ENCODE peak calls at places on chromosome 14, in ten cellular contexts. A is body of pancreas; D is CD8-positive, alpha-beta T cell; K is right atrium auricular region; T is A549; S is IMR-90; L is transverse colon; V is H1; J is thyroid gland; C is esophagus muscularis mucosa. E is an unnamed sample.

GRCh38 chr14:73238941-73239340 is 1.6 kb downstream of the PAPLN start:
- DNase-seq in A (no peak), D (no peak), K (no peak), T (no peak), S (no peak), L (no peak), V (no peak), J (no peak), C (no peak), E (no peak)

GRCh38 chr14:90624732-90625444 is 191.3 kb downstream of the TTC7B start:
- DNase-seq in A (no peak), D (no peak), K (peak), T (no peak), S (peak), L (no peak), V (no peak), J (no peak), C (no peak), E (no peak)

GRCh38 chr14:38080696-38081095 is 127.0 kb upstream of the SSTR1 start:
- DNase-seq in A (no peak), D (no peak), K (no peak), T (no peak), S (no peak), L (no peak), V (no peak), J (no peak), C (no peak), E (no peak)

GRCh38 chr14:97061198-97061597 is 264.0 kb downstream of the VRK1 start:
- DNase-seq in A (no peak), D (no peak), K (no peak), T (no peak), S (no peak), L (peak), V (no peak), J (no peak), C (no peak), E (no peak)

GRCh38 chr14:23057757-23058653 is 685 bp upstream of the CDH24 start:
- DNase-seq in A (peak), D (peak), K (peak), T (peak), S (peak), L (peak), V (peak), J (peak), C (peak), E (no peak)

GRCh38 chr14:86346818-86347384 is 817.0 kb downstream of the FLRT2 start:
- DNase-seq in A (no peak), D (no peak), K (no peak), T (no peak), S (no peak), L (no peak), V (no peak), J (no peak), C (no peak), E (no peak)

GRCh38 chr14:103023881-103024473 is 33.4 kb downstream of the CDC42BPB start:
- DNase-seq in A (no peak), D (no peak), K (no peak), T (no peak), S (peak), L (no peak), V (no peak), J (no peak), C (no peak), E (no peak)

GRCh38 chr14:103041464-103041863 is 15.9 kb downstream of the CDC42BPB start:
- DNase-seq in A (no peak), D (no peak), K (no peak), T (no peak), S (no peak), L (no peak), V (no peak), J (no peak), C (no peak), E (no peak)

GRCh38 chr14:50928002-50928635 is 16.2 kb downstream of the PYGL start:
- DNase-seq in A (no peak), D (no peak), K (peak), T (no peak), S (peak), L (no peak), V (no peak), J (no peak), C (peak), E (no peak)

GRCh38 chr14:102819790-102820330 is 42.6 kb downstream of the TRAF3 start:
- DNase-seq in A (no peak), D (no peak), K (no peak), T (no peak), S (peak), L (no peak), V (no peak), J (no peak), C (no peak), E (no peak)

GRCh38 chr14:24146978-24147760 is at the start of gene RNF31:
- DNase-seq in A (peak), D (peak), K (peak), T (peak), S (peak), L (peak), V (peak), J (peak), C (peak), E (peak)

GRCh38 chr14:75978249-75978731 is 3.5 kb downstream of the TGFB3 start:
- DNase-seq in A (no peak), D (peak), K (no peak), T (no peak), S (no peak), L (peak), V (no peak), J (no peak), C (no peak), E (no peak)

GRCh38 chr14:38224328-38224727 is 16.6 kb downstream of the SSTR1 start:
- DNase-seq in A (no peak), D (no peak), K (no peak), T (no peak), S (no peak), L (no peak), V (no peak), J (no peak), C (no peak), E (no peak)

GRCh38 chr14:43252866-43253265 is 1254.2 kb downstream of the FSCB start:
- DNase-seq in A (no peak), D (no peak), K (no peak), T (no peak), S (no peak), L (no peak), V (no peak), J (no peak), C (no peak), E (no peak)

GRCh38 chr14:54698501-54698900 is 131.6 kb downstream of the SAMD4A start:
- DNase-seq in A (no peak), D (no peak), K (no peak), T (no peak), S (no peak), L (no peak), V (no peak), J (no peak), C (no peak), E (no peak)

GRCh38 chr14:79967001-79967400 is 244.3 kb downstream of the DIO2 start:
- DNase-seq in A (no peak), D (no peak), K (no peak), T (no peak), S (peak), L (no peak), V (no peak), J (no peak), C (no peak), E (no peak)

GRCh38 chr14:54582334-54582733 is 15.4 kb downstream of the SAMD4A start:
- DNase-seq in A (no peak), D (no peak), K (no peak), T (no peak), S (no peak), L (no peak), V (no peak), J (no peak), C (no peak), E (no peak)

GRCh38 chr14:51821822-51822221 is 38.6 kb upstream of the GNG2 start:
- DNase-seq in A (no peak), D (no peak), K (no peak), T (no peak), S (peak), L (no peak), V (no peak), J (no peak), C (no peak), E (no peak)

GRCh38 chr14:79515158-79515557 is 696.1 kb downstream of the DIO2 start:
- DNase-seq in A (no peak), D (no peak), K (no peak), T (peak), S (no peak), L (no peak), V (no peak), J (no peak), C (no peak), E (no peak)

GRCh38 chr14:54881761-54882401 is 20.7 kb downstream of the GCH1 start:
- DNase-seq in A (no peak), D (no peak), K (no peak), T (no peak), S (peak), L (no peak), V (no peak), J (no peak), C (peak), E (no peak)

GRCh38 chr14:56133547-56133946 is 15.3 kb downstream of the PELI2 start:
- DNase-seq in A (peak), D (no peak), K (no peak), T (no peak), S (no peak), L (no peak), V (no peak), J (no peak), C (no peak), E (no peak)

GRCh38 chr14:58915646-58916045 is 272.8 kb upstream of the DAAM1 start:
- DNase-seq in A (no peak), D (no peak), K (no peak), T (no peak), S (no peak), L (no peak), V (no peak), J (no peak), C (no peak), E (no peak)

GRCh38 chr14:58565834-58566233 is 71.9 kb upstream of the DACT1 start:
- DNase-seq in A (no peak), D (no peak), K (no peak), T (no peak), S (no peak), L (no peak), V (no peak), J (no peak), C (no peak), E (no peak)

GRCh38 chr14:72332054-72332453 is 399.8 kb downstream of the RGS6 start:
- DNase-seq in A (no peak), D (no peak), K (no peak), T (no peak), S (no peak), L (no peak), V (no peak), J (peak), C (peak), E (no peak)

GRCh38 chr14:100438678-100439592 is 115.8 kb downstream of the SLC25A47 start:
- DNase-seq in A (peak), D (no peak), K (peak), T (peak), S (peak), L (peak), V (no peak), J (peak), C (no peak), E (peak)

GRCh38 chr14:75989134-75989533 is 3.6 kb downstream of the IFT43 start:
- DNase-seq in A (peak), D (no peak), K (peak), T (peak), S (peak), L (peak), V (no peak), J (no peak), C (no peak), E (no peak)

GRCh38 chr14:96635850-96636249 is 133.7 kb downstream of the PAPOLA start:
- DNase-seq in A (no peak), D (no peak), K (peak), T (no peak), S (no peak), L (no peak), V (peak), J (no peak), C (peak), E (no peak)

GRCh38 chr14:51597511-51597920 is 54.2 kb upstream of the FRMD6 start:
- DNase-seq in A (no peak), D (no peak), K (no peak), T (no peak), S (peak), L (no peak), V (no peak), J (no peak), C (no peak), E (no peak)

GRCh38 chr14:24353551-24354529 is 14.0 kb upstream of the RIPK3 start:
- DNase-seq in A (no peak), D (no peak), K (no peak), T (no peak), S (peak), L (peak), V (no peak), J (no peak), C (no peak), E (no peak)

GRCh38 chr14:99215277-99215676 is 56.7 kb downstream of the BCL11B start:
- DNase-seq in A (no peak), D (no peak), K (no peak), T (no peak), S (no peak), L (no peak), V (no peak), J (peak), C (no peak), E (no peak)

GRCh38 chr14:60274448-60274847 is 25.4 kb downstream of the PPM1A start:
- DNase-seq in A (no peak), D (no peak), K (no peak), T (no peak), S (no peak), L (no peak), V (no peak), J (no peak), C (no peak), E (no peak)
- H3K27ac ChIP-seq in A (no peak), D (no peak), K (no peak), T (no peak), S (no peak), L (no peak), V (no peak), J (no peak), C (no peak), E (no peak)

DNA sequence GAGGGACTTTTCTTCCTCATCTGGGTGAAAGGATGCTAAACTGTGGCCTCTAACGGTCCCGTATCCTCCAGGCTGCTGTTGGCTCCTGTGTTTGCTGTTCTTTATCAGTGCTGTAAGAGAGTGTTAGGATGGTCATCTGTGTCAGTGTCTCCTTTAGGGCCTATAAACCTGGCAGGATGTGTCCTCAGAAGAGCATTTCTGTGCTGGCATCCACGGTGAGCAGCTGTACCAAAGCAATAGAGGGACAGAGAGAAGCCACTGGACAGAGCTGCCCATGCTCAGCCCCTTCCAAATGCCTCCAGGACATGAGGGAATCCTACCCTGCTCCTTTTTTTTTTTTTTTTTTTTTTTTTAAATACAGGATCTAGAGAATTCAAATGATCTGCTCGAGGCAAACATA is 253.0 kb downstream of the ZFP36L1 start:
- DNase-seq in A (no peak), D (no peak), K (no peak), T (no peak), S (no peak), L (no peak), V (no peak), J (no peak), C (peak), E (no peak)
- H3K27ac ChIP-seq in A (no peak), D (no peak), K (peak), T (peak), S (no peak), L (peak), V (no peak), J (no peak), C (peak), E (no peak)

DNA sequence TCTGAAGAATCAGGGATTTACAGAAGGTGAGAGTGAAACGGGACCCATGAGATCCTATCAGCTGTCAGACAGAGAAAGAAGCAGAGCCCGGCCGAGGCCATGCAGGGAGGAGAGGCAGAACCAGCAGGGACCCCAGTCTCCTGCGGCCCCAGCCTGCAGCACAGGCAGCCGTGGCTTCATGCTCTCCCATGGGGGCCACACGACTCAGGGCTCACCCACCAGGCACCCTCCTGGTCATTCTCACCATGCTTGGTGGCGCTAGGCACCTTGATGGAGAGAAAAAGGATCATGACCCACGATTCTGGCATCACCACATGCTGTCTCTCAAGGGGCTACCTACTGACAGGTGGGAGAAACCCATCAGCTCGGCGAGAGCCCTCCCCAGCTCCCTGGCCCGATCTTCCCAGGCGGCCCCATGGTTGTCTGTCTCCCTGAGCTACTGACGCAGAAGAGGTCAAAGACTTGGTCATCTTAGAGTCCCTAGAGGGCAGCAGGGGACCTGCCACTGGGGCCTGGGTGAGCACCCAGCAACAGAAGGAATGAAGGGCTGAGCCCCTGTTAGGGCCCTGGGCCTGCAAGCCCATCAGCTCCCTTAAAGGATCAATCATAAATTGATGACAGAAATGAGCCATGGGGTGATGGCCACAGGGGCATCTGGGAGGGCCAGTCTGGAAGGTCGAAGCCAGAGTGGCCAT is 58.0 kb downstream of the ITPK1 start:
- DNase-seq in A (no peak), D (no peak), K (no peak), T (no peak), S (no peak), L (no peak), V (no peak), J (no peak), C (no peak), E (no peak)
- H3K27ac ChIP-seq in A (no peak), D (no peak), K (peak), T (peak), S (no peak), L (peak), V (no peak), J (no peak), C (peak), E (no peak)

GRCh38 chr14:32611752-32612151 is 282.7 kb downstream of the AKAP6 start:
- DNase-seq in A (no peak), D (no peak), K (no peak), T (no peak), S (peak), L (no peak), V (no peak), J (no peak), C (no peak), E (no peak)

GRCh38 chr14:32607399-32607798 is 278.3 kb downstream of the AKAP6 start:
- DNase-seq in A (no peak), D (no peak), K (no peak), T (no peak), S (no peak), L (no peak), V (no peak), J (no peak), C (no peak), E (no peak)

GRCh38 chr14:32606297-32606696 is 277.2 kb downstream of the AKAP6 start:
- DNase-seq in A (no peak), D (no peak), K (no peak), T (peak), S (no peak), L (no peak), V (no peak), J (no peak), C (no peak), E (no peak)

GRCh38 chr14:32608880-32609279 is 279.8 kb downstream of the AKAP6 start:
- DNase-seq in A (no peak), D (no peak), K (no peak), T (no peak), S (no peak), L (no peak), V (no peak), J (no peak), C (no peak), E (no peak)

DNA sequence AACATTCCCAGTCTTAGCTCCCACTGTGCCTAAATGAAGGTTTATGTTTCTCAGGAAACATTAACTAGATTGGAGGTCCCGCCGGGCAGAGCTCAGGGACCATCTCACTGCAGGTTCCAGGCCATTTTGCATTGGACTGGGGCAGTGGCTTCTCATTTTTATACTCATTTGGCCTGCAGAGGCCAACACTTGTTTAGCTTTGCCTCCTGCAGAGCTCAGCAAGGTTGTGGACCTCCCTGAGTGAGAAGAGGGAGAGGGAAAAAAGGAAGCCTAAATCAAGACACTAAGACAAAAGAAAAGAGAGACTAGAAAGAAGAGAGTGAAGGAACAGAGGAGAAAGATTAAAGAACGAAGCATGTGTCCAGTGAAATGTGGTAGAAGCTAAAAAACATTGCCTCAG is 280.3 kb downstream of the AKAP6 start:
- DNase-seq in A (no peak), D (no peak), K (no peak), T (no peak), S (no peak), L (no peak), V (no peak), J (no peak), C (no peak), E (no peak)
- H3K27ac ChIP-seq in A (no peak), D (no peak), K (no peak), T (no peak), S (no peak), L (no peak), V (no peak), J (no peak), C (no peak), E (no peak)

DNA sequence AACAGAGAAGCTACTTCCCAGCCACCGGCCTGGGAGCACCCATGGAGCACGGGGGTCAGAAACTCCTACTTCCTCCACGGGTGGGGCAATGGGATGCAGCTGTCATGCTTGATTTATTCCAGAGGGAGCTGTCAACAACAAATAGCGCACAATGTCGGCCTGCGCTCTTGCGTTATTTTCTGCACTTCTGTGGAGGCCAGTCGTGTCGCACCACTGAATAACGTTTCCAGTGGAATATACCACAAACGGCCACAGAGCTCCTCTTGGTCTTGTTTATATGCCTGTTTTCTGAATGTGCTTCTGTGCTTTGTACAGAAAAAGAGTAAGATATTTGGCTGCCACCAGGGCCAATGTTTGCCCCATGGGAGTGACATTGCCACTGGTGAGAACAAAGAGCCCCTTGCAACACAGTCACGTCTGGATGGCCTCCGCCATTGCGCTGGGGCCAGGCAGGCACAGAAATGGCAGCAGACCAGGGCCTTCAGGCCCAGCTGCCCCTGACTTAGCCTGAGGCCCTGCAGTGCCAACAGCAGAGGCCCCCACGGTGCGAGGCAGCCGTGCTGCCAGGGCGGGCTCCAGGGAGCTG is 28.8 kb upstream of the TMEM179 start:
- DNase-seq in A (no peak), D (no peak), K (no peak), T (no peak), S (no peak), L (no peak), V (no peak), J (no peak), C (no peak), E (no peak)
- H3K27ac ChIP-seq in A (no peak), D (no peak), K (no peak), T (no peak), S (no peak), L (no peak), V (no peak), J (no peak), C (no peak), E (no peak)

GRCh38 chr14:34911209-34912150 is 36.3 kb upstream of the BAZ1A start:
- DNase-seq in A (no peak), D (no peak), K (no peak), T (no peak), S (peak), L (no peak), V (no peak), J (peak), C (no peak), E (no peak)
- H3K27ac ChIP-seq in A (no peak), D (no peak), K (no peak), T (no peak), S (no peak), L (no peak), V (no peak), J (no peak), C (no peak), E (no peak)

GRCh38 chr14:70954068-70954467 is 46.8 kb downstream of the PCNX1 start:
- DNase-seq in A (no peak), D (no peak), K (no peak), T (no peak), S (no peak), L (no peak), V (no peak), J (no peak), C (no peak), E (no peak)
- H3K27ac ChIP-seq in A (no peak), D (no peak), K (no peak), T (no peak), S (no peak), L (no peak), V (no peak), J (no peak), C (no peak), E (no peak)